ENCODE peak calls at places on chromosomes 16 and 17, in seven cellular contexts. H, Z, T, K, Q, P and J are unnamed samples.

GRCh38 chr16:53509906-53510703 is 7.1 kb upstream of the AKTIP start:
- DNase-seq in T (peak; percentile 60), K (peak; percentile 79), Q (peak; percentile 55), Z (peak; percentile 76), H (no peak), P (peak; percentile 59), J (peak; percentile 24)

GRCh38 chr16:67150058-67150832 is 553 bp downstream of the B3GNT9 start:
- DNase-seq in K (peak; percentile 75), Q (no peak), H (no peak), P (peak; percentile 64), Z (peak; percentile 75), T (no peak), J (no peak)

GRCh38 chr16:85296859-85297698 is 184.8 kb upstream of the CIBAR2 start:
- DNase-seq in K (no peak), Z (peak; percentile 59), Q (peak; percentile 18), H (peak; percentile 22), P (peak; percentile 73), T (peak; percentile 54), J (peak; percentile 35)

GRCh38 chr16:89209522-89210044 is 7.9 kb upstream of the ZNF778 start:
- DNase-seq in Z (no peak), P (no peak), Q (no peak), H (no peak), K (no peak), T (no peak), J (no peak)

GRCh38 chr17:64180089-64180488 is 50.1 kb upstream of the ERN1 start:
- DNase-seq in Z (no peak), P (no peak), H (no peak), T (no peak), K (no peak), Q (peak; percentile 39), J (no peak)

GRCh38 chr16:9105189-9105588 is 13.7 kb downstream of the HAPSTR1 start:
- DNase-seq in T (no peak), K (no peak), Z (no peak), Q (no peak), P (no peak), H (no peak), J (no peak)

GRCh38 chr17:82590881-82591539 is 57.2 kb downstream of the WDR45B start:
- DNase-seq in Q (no peak), Z (no peak), P (no peak), T (no peak), K (no peak), H (no peak), J (no peak)

GRCh38 chr16:10957771-10958486 is 13.6 kb downstream of the CLEC16A start:
- DNase-seq in T (no peak), K (no peak), Z (no peak), H (no peak), Q (peak; percentile 44), P (no peak), J (no peak)

GRCh38 chr17:81966343-81967243 is 5.6 kb upstream of the NOTUM start:
- DNase-seq in Z (peak; percentile 65), H (no peak), P (no peak), Q (no peak), T (no peak), K (no peak), J (no peak)

GRCh38 chr17:14744716-14745115 is 443.8 kb downstream of the HS3ST3B1 start:
- DNase-seq in T (no peak), Q (peak; percentile 35), H (no peak), P (no peak), K (no peak), Z (no peak), J (no peak)

GRCh38 chr16:11586856-11587642 is at the start of gene LITAF:
- DNase-seq in H (peak; percentile 34), K (peak; percentile 85), T (peak; percentile 34), P (peak; percentile 47), Z (peak; percentile 74), Q (peak; percentile 11), J (peak; percentile 40)

GRCh38 chr17:79515110-79515509 is 95.7 kb downstream of the RBFOX3 start:
- DNase-seq in T (no peak), K (no peak), P (no peak), Z (no peak), Q (no peak), H (no peak), J (no peak)

GRCh38 chr16:9602201-9602600 is 510.8 kb downstream of the HAPSTR1 start:
- DNase-seq in K (no peak), Z (no peak), Q (no peak), H (no peak), T (no peak), P (no peak), J (no peak)

GRCh38 chr16:56611281-56611833 is 3.0 kb downstream of the MT2A start:
- DNase-seq in T (peak; percentile 60), Q (no peak), K (peak; percentile 94), H (no peak), P (no peak), Z (peak; percentile 80), J (no peak)

GRCh38 chr17:2237960-2238359 is 65.6 kb downstream of the SMG6 start:
- DNase-seq in H (no peak), P (no peak), K (no peak), Z (no peak), Q (no peak), T (peak; percentile 18), J (no peak)

GRCh38 chr17:51422634-51423033 is 162.3 kb downstream of the UTP18 start:
- DNase-seq in H (no peak), K (no peak), Q (no peak), T (peak; percentile 36), P (no peak), Z (no peak), J (no peak)

GRCh38 chr17:44916059-44916780 is 920 bp upstream of the GFAP start:
- DNase-seq in P (no peak), K (no peak), H (no peak), T (no peak), Q (no peak), Z (no peak), J (no peak)

GRCh38 chr16:87303431-87303930 is 13.7 kb downstream of the C16orf95 start:
- DNase-seq in P (no peak), Z (no peak), Q (no peak), H (no peak), T (peak; percentile 84), K (no peak), J (no peak)

GRCh38 chr16:3274490-3274889 is 8.8 kb upstream of the ZNF263 start:
- DNase-seq in T (peak; percentile 82), H (no peak), Z (no peak), Q (no peak), K (no peak), P (no peak), J (no peak)

GRCh38 chr17:76586741-76587487 is 1.3 kb upstream of the ST6GALNAC2 start:
- DNase-seq in Z (no peak), Q (no peak), P (no peak), T (no peak), H (no peak), K (no peak), J (no peak)

GRCh38 chr16:25501530-25502255 is 190.1 kb upstream of the HS3ST4 start:
- DNase-seq in T (no peak), P (peak; percentile 8), K (no peak), H (no peak), Q (no peak), Z (no peak), J (no peak)

GRCh38 chr16:8905168-8905762 is 23.1 kb downstream of the LITAFD start:
- DNase-seq in T (peak; percentile 50), Q (peak; percentile 28), Z (no peak), P (no peak), K (no peak), H (no peak), J (no peak)

GRCh38 chr17:74605361-74605760 is 13.3 kb upstream of the CD300LD start:
- DNase-seq in K (no peak), H (no peak), Q (peak; percentile 60), Z (peak; percentile 72), T (peak; percentile 83), P (no peak), J (no peak)

GRCh38 chr16:19067349-19068236 is at the start of gene COQ7:
- DNase-seq in P (peak; percentile 95), H (peak; percentile 98), Q (peak; percentile 100), T (peak; percentile 100), K (peak; percentile 99), Z (peak; percentile 99), J (peak; percentile 98)

GRCh38 chr17:50052241-50052788 is 3.6 kb upstream of the ITGA3 start:
- DNase-seq in K (no peak), Q (no peak), H (no peak), Z (no peak), T (no peak), P (no peak), J (no peak)

GRCh38 chr16:15757630-15758251 is 99.1 kb downstream of the MYH11 start:
- DNase-seq in Z (no peak), Q (no peak), K (no peak), P (no peak), H (no peak), T (no peak), J (no peak)